ENCODE peak calls at places on chromosomes 7 and 10, in eight cellular contexts. U is PC-3; O is hepatocyte; A is PC-9; D is CD8-positive, alpha-beta memory T cell; W is heart left ventricle; X is HCT116; E is naive thymus-derived CD4-positive, alpha-beta T cell. C is an unnamed sample. For H3K4me1, the result is how much of the 10 kb centered on the place peaks cover.

GRCh38 chr7:123871998-123872867 is 27.3 kb downstream of the HYAL4 start:
- DNase-seq in A (peak), W (peak), U (peak), E (peak), O (peak), X (peak), D (no peak), C (no peak)

GRCh38 chr7:74051629-74052410 is 23.8 kb downstream of the ELN start:
- DNase-seq in E (no peak), W (no peak), X (peak), D (no peak), A (peak), O (peak), U (peak), C (peak)

GRCh38 chr10:133520193-133520738 is 6.9 kb upstream of the CYP2E1 start:
- DNase-seq in O (no peak), X (peak), U (peak), W (peak), D (peak), A (no peak), E (peak), C (peak)

GRCh38 chr7:40329601-40330153 is 194.9 kb downstream of the SUGCT start:
- DNase-seq in A (peak), D (no peak), W (no peak), E (peak), O (peak), X (peak), U (peak), C (no peak)

GRCh38 chr7:79453558-79454324 is at the start of gene MAGI2:
- DNase-seq in A (no peak), E (no peak), W (peak), O (peak), D (no peak), X (no peak), U (no peak), C (peak)

GRCh38 chr7:151865070-151865670 is 11.7 kb downstream of the PRKAG2 start:
- DNase-seq in E (no peak), A (no peak), U (no peak), O (no peak), X (no peak), W (no peak), D (no peak), C (no peak)

GRCh38 chr7:30321992-30322637 is 37.7 kb downstream of the ZNRF2 start:
- DNase-seq in O (no peak), U (no peak), W (no peak), E (peak), D (no peak), X (no peak), A (no peak), C (no peak)

GRCh38 chr7:100191775-100192174 is 14.1 kb downstream of the STAG3 start:
- DNase-seq in U (peak), D (no peak), W (no peak), O (no peak), E (peak), A (peak), X (no peak), C (no peak)

GRCh38 chr10:58693919-58694318 is 181.2 kb downstream of the BICC1 start:
- DNase-seq in A (no peak), O (no peak), E (no peak), X (no peak), W (no peak), U (no peak), D (no peak), C (no peak)

GRCh38 chr10:86586516-86586915 is 64.9 kb upstream of the WAPL start:
- DNase-seq in O (no peak), U (peak), E (no peak), X (no peak), D (no peak), W (no peak), A (no peak), C (no peak)

GRCh38 chr10:97813311-97813710 is 36.3 kb upstream of the GOLGA7B start:
- DNase-seq in D (no peak), W (no peak), U (peak), A (no peak), E (no peak), X (no peak), O (no peak), C (no peak)

GRCh38 chr10:79405995-79406515 is 39.4 kb downstream of the ZCCHC24 start:
- DNase-seq in D (no peak), A (no peak), E (no peak), O (no peak), U (no peak), X (no peak), W (no peak), C (no peak)

GRCh38 chr10:79407811-79408795 is 37.3 kb downstream of the ZCCHC24 start:
- DNase-seq in A (no peak), O (peak), U (no peak), W (no peak), X (no peak), E (no peak), D (no peak), C (peak)

GRCh38 chr10:79409038-79410035 is 36.1 kb downstream of the ZCCHC24 start:
- DNase-seq in X (no peak), D (no peak), U (no peak), A (no peak), W (no peak), O (no peak), E (no peak), C (peak)

GRCh38 chr10:79406683-79407396 is 38.6 kb downstream of the ZCCHC24 start:
- DNase-seq in A (no peak), W (peak), E (no peak), U (no peak), D (no peak), O (no peak), X (no peak), C (peak)

GRCh38 chr10:79407397-79407796 is 38.0 kb downstream of the ZCCHC24 start:
- DNase-seq in O (no peak), W (no peak), A (no peak), E (no peak), X (no peak), U (no peak), D (no peak), C (peak)
- H3K4me1 ChIP-seq in O (half or more), W (under half), A (under half), E (under half), X (under half), U (under half), D (under half), C (half or more)

GRCh38 chr7:149773446-149774236 is at the start of gene ZNF467:
- DNase-seq in E (peak), A (no peak), O (peak), D (peak), X (no peak), W (peak), U (peak), C (peak)

GRCh38 chr7:149776305-149776704 is 2.9 kb upstream of the ZNF467 start:
- DNase-seq in D (no peak), W (peak), U (peak), X (no peak), A (no peak), E (no peak), O (no peak), C (peak)

GRCh38 chr7:149774237-149775175 is 1.1 kb upstream of the ZNF467 start:
- DNase-seq in X (no peak), A (no peak), U (peak), E (no peak), W (no peak), O (peak), D (no peak), C (peak)

GRCh38 chr7:149776848-149777407 is 3.5 kb upstream of the ZNF467 start:
- DNase-seq in O (no peak), D (no peak), A (no peak), U (no peak), E (no peak), W (no peak), X (no peak), C (peak)

GRCh38 chr7:149775176-149775556 is 1.8 kb upstream of the ZNF467 start:
- DNase-seq in E (no peak), X (no peak), U (no peak), D (no peak), W (no peak), A (no peak), O (no peak), C (no peak)
- H3K4me1 ChIP-seq in E (under half), X (under half), U (under half), D (under half), W (under half), A (under half), O (under half), C (under half)

GRCh38 chr10:50855015-50855414 is 30.4 kb downstream of the A1CF start:
- DNase-seq in O (no peak), X (no peak), A (no peak), U (no peak), E (no peak), W (no peak), D (no peak), C (no peak)
- H3K4me1 ChIP-seq in O (under half), X (under half), A (under half), U (under half), E (under half), W (under half), D (under half), C (under half)

GRCh38 chr7:87154569-87154968 is 2.3 kb downstream of the DMTF1 start:
- DNase-seq in W (no peak), D (no peak), A (no peak), X (no peak), E (no peak), O (no peak), U (no peak), C (no peak)
- H3K4me1 ChIP-seq in W (half or more), D (under half), A (under half), X (under half), E (under half), O (under half), U (under half), C (half or more)

DNA sequence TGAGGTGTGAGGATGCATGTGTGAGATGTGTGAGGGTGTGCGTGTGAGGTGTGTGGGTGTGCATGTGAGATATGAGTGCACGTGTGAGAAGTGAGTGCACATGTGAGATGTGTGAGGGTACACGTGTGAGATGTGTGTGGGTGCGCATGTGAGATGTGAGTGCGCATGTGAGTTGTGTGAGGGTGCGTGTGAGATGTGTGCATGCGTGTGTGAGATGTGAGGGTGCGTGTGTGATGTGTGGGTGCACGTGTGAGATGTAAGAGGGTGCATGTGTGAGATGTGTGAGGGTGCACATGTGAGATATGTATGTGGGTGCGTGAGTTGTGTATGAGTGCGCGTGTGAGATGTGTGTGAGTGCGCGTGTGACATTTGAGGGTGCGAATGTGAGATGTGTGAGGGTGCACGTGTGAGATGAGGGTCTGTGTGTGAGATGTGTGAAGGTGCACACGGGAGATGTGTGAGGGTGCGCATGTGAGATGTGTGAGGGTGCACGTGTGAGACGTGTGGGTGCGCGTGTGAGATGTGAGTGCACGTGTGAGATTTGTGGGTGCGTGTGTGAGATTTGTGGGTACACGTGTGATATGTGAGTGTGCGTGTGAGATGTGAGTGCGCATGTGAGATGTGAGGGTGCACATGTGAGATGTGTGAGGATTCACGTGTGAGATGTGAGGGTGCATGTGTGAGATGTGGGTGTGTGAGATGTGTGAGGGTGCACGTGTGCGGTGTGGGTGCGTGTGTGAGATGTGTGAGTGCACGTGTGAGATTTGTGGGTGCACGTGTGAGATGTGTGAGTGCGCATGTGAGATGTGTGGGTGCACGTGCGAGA is 30.5 kb downstream of the PPIF start:
- DNase-seq in X (no peak), D (no peak), U (no peak), A (no peak), O (no peak), E (no peak), W (no peak), C (peak)
- H3K4me1 ChIP-seq in X (under half), D (under half), U (under half), A (under half), O (under half), E (under half), W (under half), C (under half)

GRCh38 chr10:125149278-125150047 is 10.9 kb downstream of the CTBP2 start:
- DNase-seq in D (no peak), E (no peak), U (peak), W (peak), O (peak), A (no peak), X (peak), C (peak)
- H3K4me1 ChIP-seq in D (under half), E (under half), U (under half), W (half or more), O (half or more), A (under half), X (half or more), C (half or more)

DNA sequence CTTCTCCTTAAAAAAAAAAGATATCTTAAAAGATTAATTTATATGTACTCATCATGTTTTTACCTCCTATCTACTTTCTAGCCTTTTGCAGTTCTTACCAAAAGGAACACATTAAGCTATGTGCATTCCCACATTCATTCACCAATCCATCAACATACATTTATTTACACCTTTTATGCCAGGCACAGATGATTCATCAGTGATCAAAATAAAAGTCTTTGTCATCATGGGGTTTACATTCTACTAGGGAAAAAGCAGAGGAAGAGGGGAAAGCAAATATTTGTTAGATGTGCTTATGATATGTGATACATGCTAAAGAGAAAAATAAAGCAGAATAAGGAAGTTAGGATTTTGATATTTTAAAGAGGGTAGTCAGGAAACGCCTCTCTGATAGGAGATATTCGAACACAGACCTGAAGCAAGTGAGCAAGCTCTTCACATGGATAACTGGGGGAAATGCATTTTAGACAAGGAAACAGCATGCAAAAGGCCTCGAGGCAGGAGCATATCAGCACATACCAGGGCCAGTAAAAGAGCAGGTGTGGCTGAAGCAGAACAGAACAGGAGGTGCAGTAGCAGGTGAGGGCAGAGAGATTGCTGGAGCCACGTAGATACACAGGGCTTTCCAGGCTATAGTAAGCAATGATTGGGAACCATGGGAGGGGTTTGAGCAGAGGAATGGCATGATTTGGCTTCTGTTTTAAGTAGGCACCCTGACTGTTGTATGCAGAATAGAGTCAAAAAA is 67.4 kb downstream of the REEP3 start:
- DNase-seq in D (no peak), U (peak), A (peak), E (no peak), O (peak), X (no peak), W (no peak), C (no peak)
- H3K4me1 ChIP-seq in D (under half), U (under half), A (under half), E (under half), O (under half), X (under half), W (under half), C (under half)

DNA sequence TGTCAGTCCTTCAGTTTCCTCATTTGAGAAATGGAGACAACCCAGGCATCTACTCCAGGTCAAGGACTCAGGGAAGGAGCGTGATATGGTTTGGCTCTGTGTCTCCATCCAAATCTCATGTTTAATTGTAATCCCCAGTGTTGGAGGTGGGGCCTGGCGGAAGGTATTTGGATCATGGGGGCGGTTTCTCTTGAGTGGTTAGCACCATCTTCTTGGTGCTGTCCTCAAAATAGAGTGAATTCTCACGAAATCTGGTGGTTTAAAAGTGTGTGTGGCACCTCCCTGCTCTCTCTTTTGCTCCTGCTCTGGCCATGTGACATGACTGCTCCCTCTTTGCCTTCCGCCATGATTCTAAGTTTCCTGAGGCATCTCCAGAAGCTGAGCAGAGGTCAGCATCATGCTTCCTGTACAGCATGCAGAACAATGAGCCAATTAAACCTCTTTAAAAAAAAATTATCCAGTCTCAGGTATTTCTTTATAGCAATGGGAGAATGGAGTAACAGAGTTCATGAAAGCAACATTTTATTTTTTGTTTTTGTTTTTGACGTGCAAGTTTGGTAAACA is 30.0 kb downstream of the ARHGAP22 start:
- DNase-seq in U (no peak), A (no peak), X (no peak), W (no peak), E (no peak), D (no peak), O (no peak), C (no peak)
- H3K4me1 ChIP-seq in U (under half), A (under half), X (under half), W (under half), E (under half), D (under half), O (under half), C (under half)